ENCODE peak calls at places on chromosomes 16 and 17, in seven cellular contexts. C is fibroblast of lung; Q is neural progenitor cell; O is upper lobe of right lung; E is CD8-positive, alpha-beta T cell; Y is psoas muscle; J is adrenal gland. T is an unnamed sample.

GRCh38 chr16:78269251-78269650 is 169.8 kb downstream of the WWOX start:
- DNase-seq in E (no peak), J (no peak), C (no peak), Y (no peak), Q (no peak), O (no peak), T (no peak)

GRCh38 chr17:29682987-29683386 is 60.3 kb upstream of the CORO6 start:
- DNase-seq in Q (peak), Y (no peak), E (no peak), O (no peak), J (no peak), C (no peak), T (peak)

GRCh38 chr17:57442914-57443571 is 186.7 kb downstream of the MSI2 start:
- DNase-seq in Y (peak), J (peak), O (no peak), C (peak), Q (no peak), E (peak), T (no peak)

GRCh38 chr16:82627811-82628339 is 1.1 kb downstream of the CDH13 start:
- DNase-seq in O (no peak), Y (peak), Q (peak), E (no peak), J (no peak), C (peak), T (no peak)

GRCh38 chr17:44979426-44980273 is 11.5 kb upstream of the C1QL1 start:
- DNase-seq in C (no peak), E (no peak), Q (no peak), Y (no peak), J (no peak), O (no peak), T (no peak)

GRCh38 chr16:89700649-89701424 is 668 bp downstream of the SPATA2L start:
- DNase-seq in Y (peak), Q (peak), O (peak), E (peak), J (peak), C (peak), T (peak)

GRCh38 chr17:31811021-31811565 is 48.0 kb downstream of the COPRS start:
- DNase-seq in O (no peak), E (no peak), Y (no peak), J (no peak), Q (no peak), C (peak), T (no peak)

GRCh38 chr16:87016636-87017035 is 300.6 kb downstream of the C16orf95 start:
- DNase-seq in Q (no peak), C (no peak), J (no peak), E (no peak), O (no peak), Y (no peak), T (no peak)

GRCh38 chr16:72467157-72467759 is 295.3 kb upstream of the PMFBP1 start:
- DNase-seq in E (no peak), C (peak), J (no peak), Y (no peak), Q (peak), O (no peak), T (peak)

GRCh38 chr17:21495281-21495680 is 119.1 kb downstream of the KCNJ12 start:
- DNase-seq in E (no peak), J (no peak), Q (no peak), C (no peak), Y (no peak), O (no peak), T (no peak)

GRCh38 chr17:35345926-35346771 is 27.3 kb downstream of the SLFN11 start:
- DNase-seq in O (peak), J (peak), Q (peak), Y (peak), E (peak), C (peak), T (no peak)

GRCh38 chr16:86490859-86491642 is 19.3 kb upstream of the FOXF1 start:
- DNase-seq in Y (no peak), E (no peak), J (no peak), O (no peak), C (peak), Q (no peak), T (no peak)

GRCh38 chr17:8479431-8479947 is 43.8 kb downstream of the NDEL1 start:
- DNase-seq in Y (no peak), E (no peak), C (peak), J (peak), Q (no peak), O (peak), T (no peak)

GRCh38 chr17:17398188-17398927 is 78.4 kb upstream of the MED9 start:
- DNase-seq in Q (no peak), E (no peak), J (no peak), O (no peak), C (peak), Y (peak), T (no peak)

GRCh38 chr17:34539881-34540280 is 39.5 kb upstream of the TMEM132E start:
- DNase-seq in C (no peak), E (no peak), Q (no peak), O (no peak), J (no peak), Y (no peak), T (no peak)

GRCh38 chr17:5793157-5793556 is 208.8 kb upstream of the NLRP1 start:
- DNase-seq in Y (no peak), J (no peak), E (no peak), O (no peak), C (no peak), Q (no peak), T (no peak)

GRCh38 chr16:86307518-86307903 is 202.8 kb upstream of the FOXF1 start:
- DNase-seq in O (no peak), Y (no peak), C (peak), E (no peak), J (no peak), Q (no peak), T (no peak)

GRCh38 chr16:71965223-71965622 is 35.0 kb downstream of the PKD1L3 start:
- DNase-seq in C (no peak), E (no peak), Y (no peak), J (no peak), Q (no peak), O (no peak), T (no peak)

GRCh38 chr16:79533292-79533691 is 67.2 kb downstream of the MAF start:
- DNase-seq in J (no peak), O (no peak), E (no peak), Y (no peak), Q (no peak), C (no peak), T (no peak)

GRCh38 chr17:4968166-4968915 is 724 bp upstream of the SPAG7 start:
- DNase-seq in E (no peak), C (no peak), J (peak), O (peak), Y (peak), Q (peak), T (peak)

GRCh38 chr17:12020595-12021590 is at the start of gene MAP2K4:
- DNase-seq in J (peak), O (peak), Q (peak), Y (peak), C (peak), E (peak), T (peak)

GRCh38 chr17:1980665-1981250 is 44.4 kb downstream of the RTN4RL1 start:
- DNase-seq in E (no peak), Q (no peak), Y (no peak), J (no peak), C (no peak), O (no peak), T (no peak)

GRCh38 chr16:89491974-89492687 is 1.8 kb upstream of the ANKRD11 start:
- DNase-seq in C (no peak), Q (no peak), J (no peak), Y (no peak), E (no peak), O (no peak), T (no peak)

GRCh38 chr16:69772560-69773254 is 10.6 kb downstream of the WWP2 start:
- DNase-seq in C (peak), E (no peak), O (no peak), Y (no peak), J (no peak), Q (peak), T (no peak)

GRCh38 chr17:33435716-33436301 is 142.7 kb upstream of the ASIC2 start:
- DNase-seq in E (no peak), J (no peak), C (peak), Y (no peak), Q (no peak), O (no peak), T (no peak)

GRCh38 chr17:43316522-43317142 is 82.2 kb upstream of the ARL4D start:
- DNase-seq in J (peak), Q (peak), O (no peak), C (no peak), E (no peak), Y (no peak), T (peak)

GRCh38 chr16:64627288-64627687 is 494.6 kb downstream of the CDH11 start:
- DNase-seq in C (no peak), Q (peak), J (no peak), E (no peak), O (no peak), Y (no peak), T (no peak)

GRCh38 chr17:66727634-66728570 is 107.0 kb upstream of the CACNG5 start:
- DNase-seq in O (peak), J (peak), Q (peak), E (peak), Y (peak), C (peak), T (peak)

GRCh38 chr17:6796887-6797490 is 21.0 kb downstream of the FBXO39 start:
- DNase-seq in O (no peak), Y (no peak), C (peak), Q (no peak), E (no peak), J (no peak), T (no peak)

GRCh38 chr17:3006801-3007200 is 56.6 kb downstream of the OR1D5 start:
- DNase-seq in Y (no peak), E (no peak), C (no peak), O (no peak), J (no peak), Q (no peak), T (no peak)

GRCh38 chr17:3005696-3006095 is 57.7 kb downstream of the OR1D5 start:
- DNase-seq in J (no peak), E (no peak), C (no peak), Y (no peak), Q (no peak), O (no peak), T (no peak)

GRCh38 chr17:3003401-3004149 is 59.8 kb downstream of the OR1D5 start:
- DNase-seq in Y (peak), C (no peak), E (no peak), Q (no peak), O (peak), J (no peak), T (no peak)

GRCh38 chr17:3004150-3004801 is 59.1 kb downstream of the OR1D5 start:
- DNase-seq in J (peak), O (peak), Y (peak), Q (no peak), E (peak), C (peak), T (peak)

GRCh38 chr17:3004925-3005324 is 58.5 kb downstream of the OR1D5 start:
- DNase-seq in Y (no peak), Q (no peak), E (no peak), C (no peak), J (no peak), O (no peak), T (peak)
- H3K27ac ChIP-seq in Y (peak), Q (no peak), E (peak), C (no peak), J (no peak), O (peak), T (no peak)

GRCh38 chr16:21685034-21685455 is 21.3 kb downstream of the OTOA start:
- DNase-seq in O (no peak), J (no peak), E (no peak), C (no peak), Q (peak), Y (no peak), T (no peak)

GRCh38 chr16:21683184-21683583 is 19.4 kb downstream of the OTOA start:
- DNase-seq in Q (no peak), C (no peak), E (no peak), J (no peak), O (no peak), Y (no peak), T (no peak)

GRCh38 chr16:21689107-21689506 is 25.3 kb downstream of the OTOA start:
- DNase-seq in E (no peak), Q (no peak), O (no peak), J (no peak), Y (no peak), C (no peak), T (no peak)

DNA sequence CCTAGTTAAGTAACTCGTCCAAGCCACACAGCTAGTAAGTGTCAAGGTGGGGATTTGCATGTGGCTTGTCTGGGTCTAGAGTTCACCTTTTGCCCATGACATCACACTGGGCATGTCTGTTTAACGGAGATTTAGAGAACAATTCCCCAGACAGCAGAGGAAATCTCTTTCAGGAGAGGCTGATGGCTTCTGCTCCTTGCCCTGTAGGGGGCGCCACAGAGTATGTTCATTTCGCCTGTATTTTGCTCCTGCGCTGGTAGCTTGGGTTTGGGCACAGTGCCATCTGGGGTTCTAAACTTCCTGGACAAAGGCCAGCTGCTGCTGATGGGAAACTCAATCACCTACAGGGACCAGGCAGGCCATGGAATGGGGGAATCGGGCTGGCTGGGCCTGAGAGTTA is 20.4 kb downstream of the OTOA start:
- DNase-seq in J (no peak), Y (no peak), O (no peak), C (no peak), E (peak), Q (peak), T (peak)
- TF ChIP-seq CTCF in J (peak), Y (peak), O (peak), C (peak), E (peak), Q (peak), T (peak)

GRCh38 chr17:36722903-36723263 is 121.5 kb downstream of the MRM1 start:
- DNase-seq in J (no peak), Y (no peak), Q (no peak), O (no peak), C (no peak), E (no peak), T (no peak)

GRCh38 chr17:36723459-36723858 is 122.1 kb downstream of the MRM1 start:
- DNase-seq in J (no peak), Q (no peak), E (no peak), O (no peak), Y (no peak), C (no peak), T (no peak)

GRCh38 chr17:36721560-36722120 is 120.3 kb downstream of the MRM1 start:
- DNase-seq in Q (no peak), Y (no peak), C (no peak), E (peak), O (no peak), J (no peak), T (no peak)

GRCh38 chr17:36720131-36720530 is 118.7 kb downstream of the MRM1 start:
- DNase-seq in C (no peak), Y (no peak), Q (no peak), J (no peak), O (no peak), E (no peak), T (no peak)

GRCh38 chr17:36722121-36722902 is 120.9 kb downstream of the MRM1 start:
- DNase-seq in C (peak), Y (peak), O (peak), E (peak), J (peak), Q (peak), T (no peak)
- H3K27ac ChIP-seq in C (no peak), Y (no peak), O (peak), E (peak), J (no peak), Q (no peak), T (no peak)

DNA sequence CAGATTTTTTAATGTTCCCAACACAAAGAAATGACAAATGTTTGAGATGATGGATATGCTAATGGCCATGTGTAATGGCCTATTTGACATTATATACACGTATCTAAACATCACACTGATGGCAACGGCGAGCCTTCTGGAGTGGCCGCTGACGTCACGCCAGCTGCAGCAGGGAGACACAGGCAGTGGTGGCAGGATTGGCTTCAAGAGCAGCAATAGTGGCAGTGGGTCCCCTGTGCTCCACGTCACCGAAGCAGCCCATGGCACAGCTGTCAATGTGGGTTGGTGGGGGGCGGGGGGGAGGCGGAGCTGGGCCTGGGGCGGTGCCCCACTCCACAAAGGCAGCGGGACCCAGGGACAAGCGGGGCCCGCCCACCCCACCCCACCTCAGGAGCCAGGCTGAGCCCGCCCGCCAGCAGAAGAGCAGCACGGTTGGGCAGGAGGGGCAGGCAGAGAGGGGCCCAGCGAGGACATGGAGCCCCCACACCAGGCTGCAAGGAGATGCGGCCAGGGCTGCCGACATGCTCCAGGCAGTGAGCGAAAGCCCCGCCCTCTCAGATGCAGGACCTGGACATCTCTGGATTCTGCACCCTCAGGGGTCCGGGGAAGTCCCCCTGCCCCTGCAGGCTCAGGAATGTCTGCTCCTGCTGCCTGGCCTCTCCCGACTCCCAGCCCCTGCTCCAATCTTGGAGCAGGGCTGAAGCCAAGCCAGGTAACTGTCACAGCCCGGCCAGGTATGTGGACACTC is 64.6 kb downstream of the USP32 start:
- DNase-seq in E (no peak), Y (no peak), J (no peak), O (no peak), Q (peak), C (no peak), T (no peak)
- TF ChIP-seq CTCF in E (no peak), Y (no peak), J (no peak), O (no peak), Q (no peak), C (no peak), T (no peak)

GRCh38 chr17:63476857-63477470 is at the start of gene ACE:
- DNase-seq in Y (no peak), C (peak), J (peak), E (no peak), O (peak), Q (peak), T (peak)
- H3K27ac ChIP-seq in Y (no peak), C (no peak), J (no peak), E (no peak), O (peak), Q (no peak), T (peak)

DNA sequence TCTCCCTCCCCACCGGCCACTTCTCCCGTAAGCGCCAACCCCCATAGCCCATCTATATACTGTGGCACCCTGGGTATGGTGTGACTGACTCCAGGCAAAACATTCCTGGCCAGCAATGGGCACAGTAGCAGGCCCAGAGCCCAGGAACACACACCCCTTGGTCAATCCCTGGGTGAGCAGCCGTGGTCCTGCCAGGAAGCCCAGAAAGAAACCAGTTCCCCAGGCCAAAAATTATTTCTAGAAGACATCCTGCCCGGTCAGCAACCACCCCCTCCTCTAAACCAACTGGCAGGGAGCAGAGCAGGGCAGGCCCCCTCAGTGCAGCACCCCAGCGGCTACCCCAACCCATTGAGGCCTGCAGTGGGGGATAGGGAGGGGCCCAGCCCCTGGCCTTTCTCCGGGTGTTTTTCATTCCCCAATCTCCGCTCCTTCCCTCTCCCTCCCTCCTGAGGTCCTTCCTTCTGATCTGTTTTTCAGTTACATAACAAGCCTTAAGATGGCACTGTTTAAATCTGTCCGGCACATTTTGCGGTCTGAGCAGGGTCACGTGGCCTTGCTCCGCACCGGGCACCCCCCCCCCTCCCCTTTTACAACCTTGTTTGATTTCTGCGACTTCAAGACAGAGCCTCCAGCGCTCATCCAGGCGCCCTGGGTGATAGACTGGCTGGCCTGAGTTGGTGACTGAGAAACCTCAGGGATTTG is 2.0 kb downstream of the NPTX1 start:
- DNase-seq in O (no peak), J (peak), Y (no peak), C (peak), Q (peak), E (no peak), T (peak)
- TF ChIP-seq CTCF in O (no peak), J (peak), Y (no peak), C (no peak), Q (peak), E (no peak), T (peak)

GRCh38 chr16:10312784-10313724 is 72.8 kb upstream of the ATF7IP2 start:
- DNase-seq in Q (no peak), C (no peak), Y (no peak), E (no peak), O (no peak), J (no peak), T (no peak)

GRCh38 chr16:10309271-10309932 is 76.5 kb upstream of the ATF7IP2 start:
- DNase-seq in C (no peak), O (no peak), Q (no peak), J (no peak), E (no peak), Y (no peak), T (no peak)

GRCh38 chr16:10305912-10306311 is 79.9 kb upstream of the ATF7IP2 start:
- DNase-seq in E (no peak), C (no peak), O (no peak), Q (no peak), Y (no peak), J (no peak), T (no peak)

GRCh38 chr16:10312023-10312422 is 73.8 kb upstream of the ATF7IP2 start:
- DNase-seq in Y (no peak), Q (no peak), O (no peak), C (no peak), J (no peak), E (no peak), T (no peak)

GRCh38 chr16:10308305-10309193 is 77.3 kb upstream of the ATF7IP2 start:
- DNase-seq in Y (no peak), E (no peak), Q (no peak), O (no peak), C (no peak), J (no peak), T (no peak)
- H3K27ac ChIP-seq in Y (no peak), E (no peak), Q (no peak), O (no peak), C (no peak), J (no peak), T (no peak)

GRCh38 chr17:65572581-65573282 is 11.3 kb upstream of the AXIN2 start:
- DNase-seq in E (no peak), O (no peak), C (no peak), Y (no peak), J (no peak), Q (peak), T (no peak)

GRCh38 chr17:65573283-65573603 is 11.8 kb upstream of the AXIN2 start:
- DNase-seq in Y (no peak), C (no peak), E (no peak), O (no peak), Q (no peak), J (no peak), T (no peak)

GRCh38 chr17:65572186-65572580 is 10.7 kb upstream of the AXIN2 start:
- DNase-seq in C (no peak), O (no peak), E (no peak), Y (no peak), Q (no peak), J (no peak), T (no peak)

GRCh38 chr17:65576939-65577338 is 15.5 kb upstream of the AXIN2 start:
- DNase-seq in Y (no peak), C (no peak), Q (peak), O (no peak), J (no peak), E (no peak), T (no peak)
- TF ChIP-seq CTCF in Y (no peak), C (no peak), Q (peak), O (no peak), J (no peak), E (no peak), T (no peak)

GRCh38 chr16:1408171-1408837 is 6.2 kb downstream of the UNKL start:
- DNase-seq in Q (peak), C (peak), O (peak), Y (peak), E (peak), J (peak), T (peak)
- H3K27ac ChIP-seq in Q (peak), C (peak), O (peak), Y (peak), E (no peak), J (no peak), T (peak)